ENCODE peak calls at places on chromosomes 1 and 21, in five cellular contexts. One of them, this sample, is unnamed. For H3K4me1 and H3K9me3, the result is how much of the 10 kb centered on the place peaks cover.

GRCh38 chr1:36753451-36753850 is 270.7 kb upstream of the CSF3R start:
- DNase-seq in mammary epithelial cell: no peak
- DNase-seq in CD8-positive, alpha-beta T cell: no peak
- DNase-seq in fibroblast of lung: no peak
- DNase-seq in HCT116: no peak
- DNase-seq in this sample: no peak

GRCh38 chr1:54953846-54954245 is 26.6 kb upstream of the TMEM61 start:
- DNase-seq in fibroblast of lung: no peak
- DNase-seq in HCT116: no peak
- DNase-seq in mammary epithelial cell: no peak
- DNase-seq in CD8-positive, alpha-beta T cell: no peak
- DNase-seq in this sample: no peak

GRCh38 chr1:53114090-53114489 is 28.3 kb downstream of the SLC1A7 start:
- DNase-seq in fibroblast of lung: no peak
- DNase-seq in mammary epithelial cell: no peak
- DNase-seq in HCT116: no peak
- DNase-seq in CD8-positive, alpha-beta T cell: no peak
- DNase-seq in this sample: no peak

GRCh38 chr21:25191141-25191540 is 416.1 kb downstream of the MRPL39 start:
- DNase-seq in CD8-positive, alpha-beta T cell: no peak
- DNase-seq in fibroblast of lung: no peak
- DNase-seq in mammary epithelial cell: no peak
- DNase-seq in HCT116: no peak
- DNase-seq in this sample: no peak

GRCh38 chr1:66182551-66183178 is 351.3 kb upstream of the SGIP1 start:
- DNase-seq in CD8-positive, alpha-beta T cell: peak
- DNase-seq in fibroblast of lung: peak
- DNase-seq in mammary epithelial cell: no peak
- DNase-seq in HCT116: no peak
- DNase-seq in this sample: peak

GRCh38 chr1:243732627-243733026 is 117.4 kb downstream of the AKT3 start:
- DNase-seq in fibroblast of lung: no peak
- DNase-seq in HCT116: no peak
- DNase-seq in CD8-positive, alpha-beta T cell: no peak
- DNase-seq in mammary epithelial cell: no peak
- DNase-seq in this sample: no peak

GRCh38 chr1:21175670-21176581 is 771 bp downstream of the EIF4G3 start:
- DNase-seq in mammary epithelial cell: no peak
- DNase-seq in fibroblast of lung: no peak
- DNase-seq in HCT116: no peak
- DNase-seq in CD8-positive, alpha-beta T cell: peak
- DNase-seq in this sample: peak

GRCh38 chr1:183914283-183914682 is 109.4 kb downstream of the RGL1 start:
- DNase-seq in mammary epithelial cell: no peak
- DNase-seq in HCT116: no peak
- DNase-seq in fibroblast of lung: peak
- DNase-seq in CD8-positive, alpha-beta T cell: no peak
- DNase-seq in this sample: no peak

GRCh38 chr1:8111560-8111959 is 85.5 kb upstream of the ERRFI1 start:
- DNase-seq in CD8-positive, alpha-beta T cell: no peak
- DNase-seq in mammary epithelial cell: no peak
- DNase-seq in HCT116: no peak
- DNase-seq in fibroblast of lung: no peak
- DNase-seq in this sample: no peak

GRCh38 chr1:231683439-231684165 is 57.0 kb downstream of the DISC1 start:
- DNase-seq in fibroblast of lung: no peak
- DNase-seq in mammary epithelial cell: no peak
- DNase-seq in CD8-positive, alpha-beta T cell: no peak
- DNase-seq in HCT116: no peak
- DNase-seq in this sample: no peak

GRCh38 chr21:37704751-37705150 is 211.5 kb downstream of the KCNJ6 start:
- DNase-seq in mammary epithelial cell: no peak
- DNase-seq in fibroblast of lung: no peak
- DNase-seq in CD8-positive, alpha-beta T cell: no peak
- DNase-seq in HCT116: no peak
- DNase-seq in this sample: no peak

GRCh38 chr1:17067465-17068245 is 13.8 kb upstream of the SDHB start:
- DNase-seq in fibroblast of lung: no peak
- DNase-seq in HCT116: no peak
- DNase-seq in mammary epithelial cell: no peak
- DNase-seq in CD8-positive, alpha-beta T cell: no peak
- DNase-seq in this sample: no peak

GRCh38 chr21:25848309-25848708 is 113.5 kb downstream of the GABPA start:
- DNase-seq in HCT116: no peak
- DNase-seq in fibroblast of lung: no peak
- DNase-seq in CD8-positive, alpha-beta T cell: no peak
- DNase-seq in mammary epithelial cell: no peak
- DNase-seq in this sample: no peak

GRCh38 chr1:221711156-221711577 is 30.7 kb downstream of the DUSP10 start:
- DNase-seq in fibroblast of lung: no peak
- DNase-seq in CD8-positive, alpha-beta T cell: no peak
- DNase-seq in HCT116: no peak
- DNase-seq in mammary epithelial cell: no peak
- DNase-seq in this sample: no peak

GRCh38 chr1:221712776-221713431 is 29.0 kb downstream of the DUSP10 start:
- DNase-seq in mammary epithelial cell: no peak
- DNase-seq in HCT116: no peak
- DNase-seq in CD8-positive, alpha-beta T cell: peak
- DNase-seq in fibroblast of lung: no peak
- DNase-seq in this sample: no peak

GRCh38 chr1:221712198-221712684 is 29.6 kb downstream of the DUSP10 start:
- DNase-seq in fibroblast of lung: peak
- DNase-seq in CD8-positive, alpha-beta T cell: no peak
- DNase-seq in mammary epithelial cell: peak
- DNase-seq in HCT116: no peak
- DNase-seq in this sample: no peak

GRCh38 chr1:221709854-221710253 is 32.0 kb downstream of the DUSP10 start:
- DNase-seq in CD8-positive, alpha-beta T cell: no peak
- DNase-seq in fibroblast of lung: no peak
- DNase-seq in HCT116: no peak
- DNase-seq in mammary epithelial cell: no peak
- DNase-seq in this sample: no peak

DNA sequence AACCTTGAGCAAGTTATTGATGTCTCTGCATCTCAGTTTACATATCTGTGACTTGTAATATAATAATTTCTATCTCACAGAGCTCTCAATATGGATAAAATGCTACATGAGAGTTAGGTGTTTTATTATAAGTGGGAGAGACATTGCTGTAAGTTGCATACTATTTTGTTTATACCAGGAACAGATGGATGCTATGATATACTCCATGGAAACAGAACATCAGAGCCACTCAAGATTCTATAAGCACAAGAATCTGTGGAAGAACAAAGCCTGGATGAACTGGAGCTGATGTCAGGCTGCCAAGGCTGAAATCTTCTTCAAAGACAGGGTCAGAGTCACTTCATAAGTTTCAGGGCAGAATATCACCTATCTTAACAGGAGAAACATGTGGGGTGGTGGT is 30.2 kb downstream of the DUSP10 start:
- DNase-seq in CD8-positive, alpha-beta T cell: no peak
- DNase-seq in fibroblast of lung: no peak
- DNase-seq in HCT116: no peak
- DNase-seq in mammary epithelial cell: no peak
- DNase-seq in this sample: no peak
- H3K4me1 ChIP-seq in CD8-positive, alpha-beta T cell: under half
- H3K4me1 ChIP-seq in fibroblast of lung: under half
- H3K4me1 ChIP-seq in HCT116: under half
- H3K4me1 ChIP-seq in mammary epithelial cell: under half
- H3K4me1 ChIP-seq in this sample: under half

DNA sequence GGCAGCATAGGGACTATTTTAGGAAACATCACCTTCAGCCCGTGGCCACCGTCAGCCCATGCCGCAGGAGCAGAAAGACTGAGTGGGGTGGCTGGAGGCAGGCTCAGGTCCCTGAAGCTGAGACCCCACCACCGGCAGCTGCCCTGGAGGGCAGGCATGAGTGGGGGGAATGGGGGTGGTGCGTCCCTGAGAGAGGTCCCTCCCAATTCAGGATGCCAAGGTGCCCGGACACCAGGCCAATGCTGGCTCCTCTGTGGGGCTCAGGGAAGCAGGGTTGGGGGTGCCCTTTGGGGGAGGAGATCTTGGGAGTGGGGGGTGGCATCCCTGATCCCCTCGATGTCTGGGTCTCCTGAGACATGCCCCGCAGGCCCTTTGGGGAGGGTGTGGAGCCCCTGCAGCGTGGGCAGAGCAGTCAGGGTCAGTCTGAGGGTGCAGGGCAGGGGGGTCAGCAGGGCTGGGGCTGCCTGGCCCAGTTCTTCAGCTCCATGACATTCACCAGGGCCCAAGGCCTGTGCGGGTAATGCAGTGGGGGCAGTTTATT is 998 bp upstream of the TTC34 start:
- DNase-seq in mammary epithelial cell: no peak
- DNase-seq in HCT116: no peak
- DNase-seq in fibroblast of lung: no peak
- DNase-seq in CD8-positive, alpha-beta T cell: no peak
- DNase-seq in this sample: no peak
- H3K9me3 ChIP-seq in mammary epithelial cell: under half
- H3K9me3 ChIP-seq in HCT116: under half
- H3K9me3 ChIP-seq in fibroblast of lung: under half
- H3K9me3 ChIP-seq in CD8-positive, alpha-beta T cell: under half
- H3K9me3 ChIP-seq in this sample: under half

GRCh38 chr1:157652859-157653493 is 47.6 kb downstream of the FCRL3 start:
- DNase-seq in CD8-positive, alpha-beta T cell: no peak
- DNase-seq in fibroblast of lung: no peak
- DNase-seq in mammary epithelial cell: no peak
- DNase-seq in HCT116: no peak
- DNase-seq in this sample: no peak

GRCh38 chr1:157648317-157648716 is 50.4 kb upstream of the FCRL4 start:
- DNase-seq in fibroblast of lung: no peak
- DNase-seq in HCT116: no peak
- DNase-seq in mammary epithelial cell: no peak
- DNase-seq in CD8-positive, alpha-beta T cell: no peak
- DNase-seq in this sample: no peak

GRCh38 chr1:157653494-157653873 is 47.1 kb downstream of the FCRL3 start:
- DNase-seq in CD8-positive, alpha-beta T cell: no peak
- DNase-seq in HCT116: no peak
- DNase-seq in mammary epithelial cell: no peak
- DNase-seq in fibroblast of lung: no peak
- DNase-seq in this sample: no peak
- H3K4me1 ChIP-seq in CD8-positive, alpha-beta T cell: under half
- H3K4me1 ChIP-seq in HCT116: under half
- H3K4me1 ChIP-seq in mammary epithelial cell: under half
- H3K4me1 ChIP-seq in fibroblast of lung: under half
- H3K4me1 ChIP-seq in this sample: under half

DNA sequence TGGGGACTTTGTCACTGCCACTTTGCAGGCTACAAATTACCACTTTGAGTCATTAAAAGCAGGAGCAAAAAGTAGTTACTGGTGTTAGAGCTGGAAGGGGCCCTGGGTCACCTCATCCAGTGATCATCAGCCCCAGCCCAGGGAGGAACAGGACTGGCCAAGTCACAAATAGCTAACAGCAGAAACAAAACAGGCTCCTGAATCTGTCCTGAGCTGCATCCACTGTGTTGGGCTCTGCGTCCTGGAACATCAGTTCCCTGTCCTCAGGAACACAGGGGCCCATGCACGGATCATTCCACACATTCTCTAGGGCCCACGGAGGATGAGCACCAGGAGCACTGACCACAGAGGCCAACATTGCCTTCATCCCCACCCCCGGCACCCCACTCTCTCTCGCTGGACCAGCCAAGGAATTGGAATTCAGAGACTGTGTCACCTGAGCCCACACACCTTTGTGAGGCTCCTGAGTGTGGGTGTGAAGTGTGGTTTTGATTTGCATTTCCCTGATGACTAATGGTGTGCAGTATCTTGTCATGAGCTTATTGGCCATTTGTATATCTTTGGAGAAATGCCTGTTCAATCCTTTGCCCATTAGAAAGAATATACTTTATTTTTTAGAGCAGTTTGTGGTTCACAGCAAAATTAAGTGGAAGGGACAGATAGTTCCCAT is 280.1 kb upstream of the C1orf174 start:
- DNase-seq in mammary epithelial cell: no peak
- DNase-seq in HCT116: no peak
- DNase-seq in fibroblast of lung: no peak
- DNase-seq in CD8-positive, alpha-beta T cell: no peak
- DNase-seq in this sample: no peak
- H3K9me3 ChIP-seq in mammary epithelial cell: under half
- H3K9me3 ChIP-seq in HCT116: under half
- H3K9me3 ChIP-seq in fibroblast of lung: under half
- H3K9me3 ChIP-seq in CD8-positive, alpha-beta T cell: under half
- H3K9me3 ChIP-seq in this sample: under half

GRCh38 chr1:27576846-27577245 is 27.1 kb downstream of the AHDC1 start:
- DNase-seq in CD8-positive, alpha-beta T cell: no peak
- DNase-seq in fibroblast of lung: no peak
- DNase-seq in HCT116: no peak
- DNase-seq in mammary epithelial cell: no peak
- DNase-seq in this sample: no peak
- H3K4me1 ChIP-seq in CD8-positive, alpha-beta T cell: under half
- H3K4me1 ChIP-seq in fibroblast of lung: under half
- H3K4me1 ChIP-seq in HCT116: under half
- H3K4me1 ChIP-seq in mammary epithelial cell: half or more
- H3K4me1 ChIP-seq in this sample: half or more

GRCh38 chr1:93597697-93598096 is 83.9 kb downstream of the BCAR3 start:
- DNase-seq in HCT116: no peak
- DNase-seq in fibroblast of lung: peak
- DNase-seq in CD8-positive, alpha-beta T cell: no peak
- DNase-seq in mammary epithelial cell: peak
- DNase-seq in this sample: no peak

GRCh38 chr1:93598861-93599439 is 82.7 kb downstream of the BCAR3 start:
- DNase-seq in fibroblast of lung: no peak
- DNase-seq in mammary epithelial cell: no peak
- DNase-seq in HCT116: no peak
- DNase-seq in CD8-positive, alpha-beta T cell: no peak
- DNase-seq in this sample: no peak

GRCh38 chr1:93600663-93601062 is 81.0 kb downstream of the BCAR3 start:
- DNase-seq in fibroblast of lung: no peak
- DNase-seq in HCT116: no peak
- DNase-seq in mammary epithelial cell: no peak
- DNase-seq in CD8-positive, alpha-beta T cell: no peak
- DNase-seq in this sample: no peak

GRCh38 chr1:93598396-93598795 is 83.2 kb downstream of the BCAR3 start:
- DNase-seq in CD8-positive, alpha-beta T cell: no peak
- DNase-seq in mammary epithelial cell: no peak
- DNase-seq in fibroblast of lung: no peak
- DNase-seq in HCT116: no peak
- DNase-seq in this sample: no peak

GRCh38 chr1:93599479-93599878 is 82.2 kb downstream of the BCAR3 start:
- DNase-seq in CD8-positive, alpha-beta T cell: no peak
- DNase-seq in mammary epithelial cell: no peak
- DNase-seq in fibroblast of lung: no peak
- DNase-seq in HCT116: no peak
- DNase-seq in this sample: no peak
- H3K9me3 ChIP-seq in CD8-positive, alpha-beta T cell: under half
- H3K9me3 ChIP-seq in mammary epithelial cell: under half
- H3K9me3 ChIP-seq in fibroblast of lung: under half
- H3K9me3 ChIP-seq in HCT116: under half
- H3K9me3 ChIP-seq in this sample: under half

This sample was measured in adrenal gland.